ENCODE peak calls at places on chromosome X, in four cellular contexts. D, N, A and K are unnamed samples.

GRCh38 chrX:71974916-71975315 is 64.3 kb downstream of the NHSL2 start:
- DNase-seq in A (no peak), D (no peak), N (no peak), K (no peak)

GRCh38 chrX:130091976-130092522 is 18.2 kb downstream of the ELF4 start:
- DNase-seq in N (no peak), A (no peak), D (no peak), K (no peak)

GRCh38 chrX:84155938-84156337 is 32.1 kb downstream of the RPS6KA6 start:
- DNase-seq in A (peak; percentile 2), D (no peak), N (no peak), K (no peak)

GRCh38 chrX:81489987-81490386 is 288.1 kb downstream of the SH3BGRL start:
- DNase-seq in N (no peak), A (no peak), D (no peak), K (no peak)

GRCh38 chrX:3526084-3526483 is 179.6 kb upstream of the MXRA5 start:
- DNase-seq in D (peak; percentile 13), A (peak; percentile 81), N (no peak), K (no peak)

GRCh38 chrX:332916-333610 is 14.5 kb upstream of the GTPBP6 start:
- DNase-seq in N (no peak), A (no peak), D (no peak), K (no peak)

GRCh38 chrX:103488332-103488731 is 31.0 kb downstream of the RAB40A start:
- DNase-seq in N (peak; percentile 7), D (peak; percentile 26), A (peak; percentile 32), K (no peak)

GRCh38 chrX:135973025-135973547 is 702 bp downstream of the MMGT1 start:
- DNase-seq in A (peak; percentile 48), N (peak; percentile 23), D (peak; percentile 8), K (peak; percentile 3)

GRCh38 chrX:11641368-11641767 is 24.4 kb downstream of the ARHGAP6 start:
- DNase-seq in D (no peak), N (no peak), A (no peak), K (no peak)

GRCh38 chrX:110665636-110666035 is 130.0 kb downstream of the CHRDL1 start:
- DNase-seq in N (no peak), D (peak; percentile 9), A (peak; percentile 51), K (no peak)

GRCh38 chrX:318068-318738 is 393 bp downstream of the GTPBP6 start:
- DNase-seq in N (no peak), A (peak; percentile 99), D (peak; percentile 99), K (peak; percentile 88)

GRCh38 chrX:4225086-4225485 is 511.6 kb upstream of the PRKX start:
- DNase-seq in N (no peak), A (no peak), D (no peak), K (no peak)

GRCh38 chrX:54178100-54178940 is 4.7 kb downstream of the FAM120C start:
- DNase-seq in D (peak; percentile 73), N (no peak), A (peak; percentile 80), K (peak; percentile 33)

GRCh38 chrX:34884693-34885277 is 57.8 kb upstream of the FAM47B start:
- DNase-seq in N (no peak), A (peak; percentile 82), D (peak; percentile 84), K (no peak)

GRCh38 chrX:109266034-109266433 is 215.9 kb downstream of the GUCY2F start:
- DNase-seq in D (no peak), N (no peak), A (no peak), K (peak; percentile 2)

GRCh38 chrX:48598645-48599044 is 1.4 kb downstream of the WDR13 start:
- DNase-seq in N (no peak), A (no peak), D (no peak), K (no peak)

GRCh38 chrX:15269618-15270521 is at the start of gene ASB9:
- DNase-seq in D (peak; percentile 42), N (peak; percentile 44), A (peak; percentile 73), K (peak; percentile 78)

GRCh38 chrX:49232525-49232924 is 615 bp downstream of the CACNA1F start:
- DNase-seq in D (no peak), A (no peak), N (no peak), K (no peak)

GRCh38 chrX:63761639-63762038 is 23.4 kb downstream of the ARHGEF9 start:
- DNase-seq in D (no peak), A (no peak), N (no peak), K (no peak)

GRCh38 chrX:120269379-120270035 is 18.9 kb downstream of the ZBTB33 start:
- DNase-seq in A (no peak), N (no peak), D (no peak), K (no peak)

GRCh38 chrX:7946960-7947359 is 19.7 kb upstream of the PNPLA4 start:
- DNase-seq in A (no peak), N (no peak), D (no peak), K (no peak)